ENCODE peak calls at places on chromosomes 3 and 15, in five cellular contexts. Y, U, B, J and M are unnamed samples.
A peak's percentile ranks its signal among the peaks of the same experiment; 100 is the strongest.

GRCh38 chr15:32715276-32715675 is 2.5 kb upstream of the GREM1 start:
- DNase-seq in Y (no peak), U (no peak), B (peak; percentile 50), J (no peak), M (no peak)

GRCh38 chr15:69193948-69194827 is 33.8 kb downstream of the GLCE start:
- DNase-seq in Y (no peak), U (no peak), B (peak; percentile 38), J (no peak), M (no peak)

GRCh38 chr3:112056451-112056929 is 22.0 kb downstream of the TMPRSS7 start:
- DNase-seq in Y (no peak), U (no peak), B (peak; percentile 77), J (peak; percentile 63), M (no peak)

GRCh38 chr3:129046732-129047552 is 13.6 kb upstream of the GP9 start:
- DNase-seq in Y (no peak), U (no peak), B (no peak), J (no peak), M (no peak)

GRCh38 chr15:29938701-29939340 is 116.6 kb upstream of the TJP1 start:
- DNase-seq in Y (no peak), U (no peak), B (no peak), J (no peak), M (no peak)

GRCh38 chr15:82864967-82865366 is 55.5 kb downstream of the WHAMM start:
- DNase-seq in Y (no peak), U (no peak), B (no peak), J (no peak), M (no peak)

GRCh38 chr15:57183041-57183440 is 193.3 kb upstream of the CGNL1 start:
- DNase-seq in Y (no peak), U (no peak), B (peak; percentile 62), J (no peak), M (no peak)

GRCh38 chr3:156489462-156489911 is 65.4 kb downstream of the SSR3 start:
- DNase-seq in Y (no peak), U (no peak), B (peak; percentile 65), J (no peak), M (no peak)

GRCh38 chr3:172449468-172450149 is 1.4 kb upstream of the GHSR start:
- DNase-seq in Y (no peak), U (no peak), B (peak; percentile 41), J (peak; percentile 76), M (no peak)

GRCh38 chr3:177382944-177383343 is 185.7 kb upstream of the TBL1XR1 start:
- DNase-seq in Y (no peak), U (no peak), B (no peak), J (peak; percentile 55), M (no peak)

GRCh38 chr3:31361391-31362273 is 171.1 kb upstream of the STT3B start:
- DNase-seq in Y (no peak), U (no peak), B (peak; percentile 78), J (no peak), M (no peak)

GRCh38 chr3:126541628-126542339 is 16.9 kb downstream of the C3orf22 start:
- DNase-seq in Y (no peak), U (no peak), B (no peak), J (no peak), M (no peak)

GRCh38 chr15:89971592-89971997 is 29.5 kb upstream of the ZNF710 start:
- DNase-seq in Y (no peak), U (peak; percentile 1), B (peak; percentile 67), J (peak; percentile 82), M (peak; percentile 10)

GRCh38 chr15:35665855-35666536 is 120.0 kb upstream of the DPH6 start:
- DNase-seq in Y (no peak), U (no peak), B (no peak), J (no peak), M (no peak)

GRCh38 chr3:11258958-11259357 is 13.2 kb upstream of the ATG7 start:
- DNase-seq in Y (no peak), U (no peak), B (no peak), J (no peak), M (no peak)